ENCODE peak calls at places on chromosomes 2 and 18, in seven cellular contexts. J is IMR-90; B is AG04450; Z is CD8-positive, alpha-beta T cell; X is astrocyte of the cerebellum; P is psoas muscle; G is colonic mucosa. A is an unnamed sample.

GRCh38 chr2:63665806-63666205 is 77.0 kb downstream of the MDH1 start:
- DNase-seq in J (peak), B (peak), Z (no peak), X (peak), P (no peak), G (no peak), A (no peak)

GRCh38 chr2:24831736-24832421 is 38.7 kb downstream of the CENPO start:
- DNase-seq in J (no peak), B (no peak), Z (no peak), X (no peak), P (peak), G (no peak), A (no peak)

GRCh38 chr2:216056739-216057138 is 24.9 kb downstream of the PECR start:
- DNase-seq in J (no peak), B (no peak), Z (no peak), X (no peak), P (no peak), G (no peak), A (peak)

GRCh38 chr2:54047076-54047475 is 68.3 kb upstream of the ACYP2 start:
- DNase-seq in J (no peak), B (no peak), Z (no peak), X (peak), P (no peak), G (no peak), A (no peak)

GRCh38 chr2:69776886-69777777 is 35.2 kb downstream of the ANXA4 start:
- DNase-seq in J (no peak), B (no peak), Z (no peak), X (no peak), P (no peak), G (no peak), A (no peak)

GRCh38 chr2:49459314-49459993 is 305.1 kb upstream of the FSHR start:
- DNase-seq in J (no peak), B (no peak), Z (no peak), X (no peak), P (no peak), G (no peak), A (no peak)

GRCh38 chr18:64238076-64238475 is 89.2 kb upstream of the LINC00305 start:
- DNase-seq in J (no peak), B (no peak), Z (no peak), X (no peak), P (no peak), G (no peak), A (no peak)

GRCh38 chr18:22674300-22674699 is 256.6 kb upstream of the CTAGE1 start:
- DNase-seq in J (peak), B (peak), Z (no peak), X (peak), P (no peak), G (no peak), A (no peak)

GRCh38 chr2:29783696-29784095 is 137.7 kb downstream of the ALK start:
- DNase-seq in J (no peak), B (no peak), Z (no peak), X (no peak), P (no peak), G (no peak), A (no peak)

GRCh38 chr18:31792580-31792911 is 31.9 kb upstream of the SLC25A52 start:
- DNase-seq in J (no peak), B (no peak), Z (no peak), X (no peak), P (no peak), G (no peak), A (no peak)

GRCh38 chr2:37344453-37345361 is at the start of gene QPCT:
- DNase-seq in J (peak), B (no peak), Z (peak), X (no peak), P (peak), G (peak), A (peak)

GRCh38 chr2:37340637-37341036 is 3.8 kb upstream of the QPCT start:
- DNase-seq in J (no peak), B (no peak), Z (no peak), X (no peak), P (no peak), G (no peak), A (no peak)

GRCh38 chr2:37348155-37348554 is 3.7 kb downstream of the QPCT start:
- DNase-seq in J (no peak), B (no peak), Z (no peak), X (no peak), P (no peak), G (no peak), A (no peak)

GRCh38 chr2:37342636-37343211 is 1.7 kb upstream of the QPCT start:
- DNase-seq in J (no peak), B (no peak), Z (no peak), X (no peak), P (no peak), G (no peak), A (no peak)

GRCh38 chr2:37343537-37344434 is 644 bp upstream of the QPCT start:
- DNase-seq in J (peak), B (no peak), Z (no peak), X (peak), P (no peak), G (no peak), A (no peak)
- TF ChIP-seq CTCF in J (peak), B (peak), Z (no peak), X (peak), P (peak), G (no peak), A (no peak)

DNA sequence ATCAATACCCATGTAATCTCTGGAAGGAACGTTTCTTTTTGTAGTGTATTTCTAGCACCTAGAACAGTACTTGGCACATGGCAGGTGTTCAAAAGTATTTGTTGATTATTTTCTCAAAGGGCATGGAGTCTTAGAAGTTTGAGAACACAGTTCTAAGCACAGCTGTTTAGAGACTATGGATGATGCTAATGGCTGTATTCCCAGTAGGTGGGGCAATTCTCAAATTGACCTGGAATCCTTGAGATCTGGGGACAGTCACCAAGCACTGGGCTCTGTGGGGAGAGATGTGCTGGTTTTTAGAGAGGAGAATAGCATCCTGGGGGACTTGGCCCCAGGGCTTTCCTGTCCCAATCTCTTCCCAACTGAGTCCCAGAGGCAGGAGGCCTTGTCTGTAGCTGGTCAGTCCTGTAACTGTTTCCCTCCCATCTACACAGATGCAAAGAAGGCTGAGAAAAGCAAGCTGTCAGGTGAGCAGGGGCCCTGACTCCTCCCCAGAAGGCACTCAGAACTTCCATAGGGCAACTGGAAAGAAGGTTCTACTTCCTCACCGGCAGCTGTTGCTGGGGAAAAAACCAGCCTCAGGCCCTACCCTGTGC is 17.5 kb upstream of the IL36G start:
- DNase-seq in J (no peak), B (no peak), Z (no peak), X (no peak), P (no peak), G (no peak), A (no peak)
- TF ChIP-seq CTCF in J (no peak), B (no peak), Z (no peak), X (no peak), P (no peak), G (no peak), A (no peak)

GRCh38 chr2:80238692-80239469 is 65.7 kb downstream of the LRRTM1 start:
- DNase-seq in J (peak), B (peak), Z (no peak), X (peak), P (no peak), G (peak), A (no peak)
- TF ChIP-seq CTCF in J (peak), B (peak), Z (peak), X (peak), P (peak), G (peak), A (peak)

GRCh38 chr2:202871161-202872141 is at the start of gene ICA1L:
- DNase-seq in J (peak), B (no peak), Z (peak), X (no peak), P (peak), G (peak), A (peak)

DNA sequence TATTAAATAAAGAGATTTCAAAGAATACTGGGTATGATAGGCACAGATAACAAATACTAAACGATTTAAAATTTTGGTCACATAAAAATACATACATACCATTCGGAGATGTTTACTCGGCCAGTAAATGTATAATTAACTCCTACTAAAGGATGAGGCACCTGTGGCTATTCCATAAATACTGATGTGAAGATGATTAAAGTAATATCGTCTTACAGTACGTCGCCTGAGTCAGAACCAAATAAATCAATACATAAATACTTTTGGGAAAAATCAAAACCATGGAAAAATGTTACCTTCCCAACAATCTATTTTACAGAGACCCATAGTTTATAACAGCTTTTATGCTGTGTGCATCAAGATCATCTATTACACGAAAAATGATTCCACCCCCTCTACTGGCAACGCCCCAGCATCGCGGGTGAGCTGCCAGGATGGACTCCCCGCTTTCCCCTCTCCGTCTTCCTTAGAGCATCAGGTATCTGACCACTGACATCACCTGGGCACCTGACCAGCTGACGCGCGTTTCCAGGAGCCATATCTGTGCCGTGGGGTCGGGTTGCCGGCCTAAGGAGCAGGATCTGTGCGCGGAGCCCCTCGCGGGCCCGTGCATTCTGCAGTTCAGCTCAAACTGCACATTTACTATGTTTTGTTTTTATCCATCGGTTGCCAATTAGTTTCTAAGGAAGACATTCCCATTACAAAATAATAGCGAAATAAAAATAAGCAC is 970 bp downstream of the ICA1L start:
- DNase-seq in J (peak), B (no peak), Z (peak), X (no peak), P (peak), G (peak), A (peak)
- TF ChIP-seq CTCF in J (peak), B (peak), Z (peak), X (peak), P (peak), G (peak), A (peak)

GRCh38 chr2:138324068-138324771 is 177.3 kb upstream of the SPOPL start:
- DNase-seq in J (no peak), B (no peak), Z (no peak), X (no peak), P (no peak), G (no peak), A (no peak)
- TF ChIP-seq CTCF in J (no peak), B (no peak), Z (no peak), X (no peak), P (no peak), G (no peak), A (no peak)

GRCh38 chr2:173021939-173022371 is 53.7 kb upstream of the MAP3K20 start:
- DNase-seq in J (peak), B (no peak), Z (no peak), X (peak), P (no peak), G (no peak), A (no peak)
- TF ChIP-seq CTCF in J (peak), B (peak), Z (no peak), X (peak), P (peak), G (peak), A (no peak)

GRCh38 chr2:42878581-42878980 is 86.2 kb upstream of the HAAO start:
- DNase-seq in J (peak), B (no peak), Z (no peak), X (no peak), P (no peak), G (no peak), A (peak)

GRCh38 chr2:42877532-42877931 is 85.1 kb upstream of the HAAO start:
- DNase-seq in J (no peak), B (no peak), Z (no peak), X (no peak), P (no peak), G (no peak), A (no peak)

GRCh38 chr2:42876280-42876840 is 84.0 kb upstream of the HAAO start:
- DNase-seq in J (no peak), B (no peak), Z (no peak), X (no peak), P (no peak), G (no peak), A (no peak)

GRCh38 chr2:42879116-42879705 is 86.8 kb upstream of the HAAO start:
- DNase-seq in J (no peak), B (no peak), Z (no peak), X (no peak), P (no peak), G (no peak), A (peak)

DNA sequence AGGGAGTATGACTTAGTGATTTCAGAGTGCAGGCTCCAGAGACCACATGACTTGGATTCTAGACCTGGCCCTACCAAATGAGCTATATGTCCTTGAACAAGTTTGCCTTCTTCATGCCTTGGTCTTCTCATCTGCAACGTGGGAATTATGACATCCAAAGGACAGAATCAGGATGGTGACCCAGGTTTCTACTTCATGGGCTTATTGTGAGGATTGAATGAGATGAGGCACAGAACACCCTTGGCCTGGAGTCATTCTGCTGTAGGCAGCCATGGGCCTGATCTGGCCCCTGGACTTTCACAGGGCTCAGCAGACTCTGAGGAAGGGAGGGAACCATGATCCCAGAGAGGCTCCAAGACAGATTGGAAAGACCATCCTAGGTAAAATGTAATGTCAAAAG is 85.6 kb upstream of the HAAO start:
- DNase-seq in J (no peak), B (no peak), Z (no peak), X (no peak), P (no peak), G (no peak), A (peak)
- TF ChIP-seq CTCF in J (no peak), B (no peak), Z (no peak), X (no peak), P (no peak), G (no peak), A (no peak)

GRCh38 chr18:59268722-59269562 is 4.3 kb downstream of the RAX start:
- DNase-seq in J (no peak), B (no peak), Z (no peak), X (no peak), P (no peak), G (no peak), A (peak)
- TF ChIP-seq CTCF in J (peak), B (no peak), Z (no peak), X (no peak), P (peak), G (no peak), A (peak)

GRCh38 chr18:54267688-54268087 is 1.6 kb upstream of the POLI start:
- DNase-seq in J (no peak), B (no peak), Z (no peak), X (no peak), P (no peak), G (no peak), A (no peak)

GRCh38 chr18:54269924-54270844 is 867 bp downstream of the POLI start:
- DNase-seq in J (peak), B (no peak), Z (no peak), X (no peak), P (no peak), G (peak), A (peak)
- TF ChIP-seq CTCF in J (peak), B (peak), Z (peak), X (peak), P (peak), G (peak), A (peak)

A was measured in GM10248.